ENCODE peak calls at places on chromosomes 7 and 10, in six cellular contexts. Q, A, E, L, B and H are unnamed samples.

GRCh38 chr10:93080350-93081046 is 6.8 kb downstream of the CYP26A1 start:
- DNase-seq in E (peak; percentile 75), B (peak; percentile 80), Q (peak; percentile 48), A (peak; percentile 18), L (peak; percentile 66), H (peak; percentile 66)

GRCh38 chr10:3102721-3103410 is 35.5 kb downstream of the PFKP start:
- DNase-seq in A (no peak), B (no peak), E (no peak), Q (peak; percentile 28), L (no peak), H (peak; percentile 39)

GRCh38 chr10:97765201-97765600 is 6.6 kb downstream of the SFRP5 start:
- DNase-seq in E (no peak), A (no peak), Q (no peak), B (no peak), L (no peak), H (no peak)

GRCh38 chr7:21884496-21884895 is 61.2 kb downstream of the CDCA7L start:
- DNase-seq in Q (peak; percentile 54), L (no peak), B (no peak), A (no peak), E (no peak), H (no peak)

GRCh38 chr7:34087892-34088891 is 182.9 kb downstream of the BMPER start:
- DNase-seq in E (peak; percentile 58), B (peak; percentile 80), Q (peak; percentile 43), A (peak; percentile 45), L (peak; percentile 68), H (peak; percentile 61)

GRCh38 chr7:81457858-81458522 is 311.9 kb downstream of the HGF start:
- DNase-seq in A (peak; percentile 13), Q (peak; percentile 72), B (peak; percentile 20), E (peak; percentile 70), L (no peak), H (peak; percentile 77)

GRCh38 chr7:77368974-77369373 is 47.2 kb downstream of the GSAP start:
- DNase-seq in B (no peak), L (no peak), E (no peak), A (peak; percentile 4), Q (peak; percentile 41), H (no peak)

GRCh38 chr10:59880976-59881510 is 25.3 kb downstream of the CCDC6 start:
- DNase-seq in L (no peak), B (no peak), E (no peak), Q (no peak), A (no peak), H (no peak)

GRCh38 chr7:7639847-7640220 is 718 bp upstream of the UMAD1 start:
- DNase-seq in A (no peak), E (peak; percentile 46), L (no peak), B (no peak), Q (peak; percentile 22), H (peak; percentile 64)

DNA sequence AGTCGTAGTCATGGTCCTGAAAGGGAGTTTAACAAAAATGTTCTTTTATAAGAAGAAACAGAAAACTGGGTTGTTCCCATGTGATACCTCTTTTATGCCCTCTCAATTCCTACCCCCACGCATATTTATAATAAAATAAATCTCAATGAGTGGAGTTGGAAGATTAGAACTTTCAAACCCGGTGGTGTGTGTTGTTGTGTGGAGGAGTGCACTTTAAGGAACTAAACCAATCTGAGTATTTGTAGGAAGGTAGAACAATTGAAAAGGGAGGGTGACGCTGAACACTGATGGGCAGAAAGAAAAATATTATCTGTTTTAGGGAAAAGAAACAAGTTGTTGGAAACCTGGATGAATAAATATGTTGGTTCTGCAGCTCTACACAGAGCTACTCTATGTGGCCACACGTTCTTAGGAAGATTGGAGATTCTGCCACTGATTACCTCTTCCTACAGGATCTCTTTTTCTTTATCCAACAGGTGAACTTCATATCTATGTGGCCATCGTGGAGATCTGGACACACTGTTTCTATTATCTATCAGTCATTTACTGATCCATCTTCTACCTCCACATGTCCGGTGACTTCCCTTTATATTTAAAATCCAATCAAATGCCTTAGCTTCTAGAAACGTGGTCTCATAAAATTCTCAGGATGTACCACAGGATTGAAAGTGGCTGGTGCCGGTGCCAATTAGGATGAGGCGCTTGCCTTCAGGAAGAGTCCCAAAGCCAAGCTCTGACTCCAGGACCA is 13.0 kb upstream of the GATA3 start:
- DNase-seq in Q (no peak), L (no peak), E (no peak), B (no peak), A (no peak), H (no peak)
- TF ChIP-seq EZH2 in Q (no peak), L (peak; percentile 54), E (peak; percentile 93), B (peak; percentile 91), A (no peak), H (no peak)

GRCh38 chr10:81082621-81083376 is 545.1 kb downstream of the SH2D4B start:
- DNase-seq in L (no peak), E (no peak), A (no peak), Q (no peak), B (peak; percentile 1), H (no peak)
- TF ChIP-seq EZH2phosphoT487 in L (no peak), E (no peak), A (no peak), Q (no peak), B (no peak), H (no peak)

GRCh38 chr7:136869991-136870798 is 1.7 kb downstream of the CHRM2 start:
- DNase-seq in Q (no peak), L (peak; percentile 48), E (peak; percentile 8), B (peak; percentile 49), A (no peak), H (peak; percentile 46)
- H3K4me2 ChIP-seq in Q (no peak overlapping the region), L (peak overlapping the region; percentile 86), E (peak overlapping the region; percentile 93), B (peak overlapping the region; percentile 95), A (no peak overlapping the region), H (peak overlapping the region; percentile 93)

DNA sequence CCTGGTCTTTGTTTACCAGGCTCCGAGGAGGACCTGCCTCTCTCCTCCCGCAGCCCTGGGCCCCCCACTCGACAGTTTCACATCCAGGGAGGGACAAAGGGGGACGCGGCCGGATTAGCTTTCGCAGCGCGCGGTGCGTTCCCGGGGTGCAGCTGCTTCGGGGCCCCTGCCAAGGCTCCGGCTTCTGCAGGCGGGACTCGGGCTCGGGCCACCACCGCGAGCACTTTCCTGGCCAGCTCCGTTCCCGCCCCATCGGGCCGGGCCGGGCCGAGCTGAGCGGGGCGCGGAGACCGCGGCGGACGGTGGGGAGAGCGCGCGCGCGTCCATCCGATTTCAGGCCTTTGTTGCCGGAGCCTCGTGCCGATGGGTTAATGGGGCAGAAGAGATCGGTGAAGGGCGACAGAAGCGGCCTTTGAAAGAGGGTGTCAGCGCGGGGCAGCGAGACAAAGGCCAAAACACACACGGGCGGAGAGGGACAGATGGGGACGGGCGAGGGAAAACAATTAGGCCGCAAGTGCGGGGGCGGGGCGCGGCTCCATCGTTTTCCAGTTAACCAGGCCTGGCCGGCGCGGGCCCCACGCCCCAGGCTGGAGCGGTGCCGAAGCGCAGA is 8.5 kb upstream of the UNCX start:
- DNase-seq in E (no peak), Q (no peak), L (peak; percentile 93), A (no peak), B (peak; percentile 71), H (peak; percentile 35)
- TF ChIP-seq EZH2 in E (peak; percentile 96), Q (no peak), L (peak; percentile 93), A (no peak), B (peak; percentile 86), H (peak; percentile 71)

DNA sequence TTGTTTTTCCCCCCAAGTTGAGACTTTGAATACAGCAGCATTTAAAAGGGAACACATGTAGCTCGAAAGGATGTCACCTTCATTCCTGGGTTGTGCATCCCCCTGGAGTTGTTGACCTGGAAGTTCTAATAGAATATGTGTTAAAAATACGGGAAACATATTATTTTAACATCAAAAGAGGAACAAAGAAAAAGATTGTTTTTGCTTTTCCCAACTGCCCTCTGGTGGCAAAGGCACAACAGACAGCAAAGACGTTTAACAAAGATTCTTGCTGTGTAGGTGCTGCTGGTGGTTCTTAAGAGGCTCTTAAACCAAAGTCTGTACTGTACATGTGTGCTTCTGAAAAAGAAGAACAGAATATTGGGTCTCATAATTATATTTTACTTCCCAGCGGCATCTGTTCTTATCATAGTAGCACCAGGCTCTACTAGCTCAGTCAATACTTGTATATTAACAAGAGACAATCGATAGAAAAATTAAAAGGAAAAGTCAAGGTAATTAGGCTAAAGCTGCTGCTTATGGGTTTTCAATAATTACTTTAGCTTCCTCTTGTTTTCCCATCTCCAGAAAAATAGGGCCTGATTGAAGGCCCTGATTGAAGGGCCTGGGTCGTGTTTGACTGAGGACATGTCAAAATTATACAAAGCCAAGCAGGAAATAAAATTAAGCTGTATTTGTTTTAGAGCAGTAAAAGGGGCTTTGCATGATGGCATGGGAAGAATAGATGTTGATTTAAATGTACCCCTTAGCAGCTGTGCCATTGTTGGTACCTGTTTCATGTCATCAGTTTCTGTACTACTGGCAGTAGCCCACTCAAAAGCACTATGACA is 384.2 kb upstream of the LRGUK start:
- DNase-seq in A (no peak), Q (peak; percentile 42), E (peak; percentile 12), B (peak; percentile 59), L (peak; percentile 18), H (peak; percentile 57)
- TF ChIP-seq EZH2phosphoT487 in A (no peak), Q (no peak), E (no peak), B (no peak), L (no peak), H (no peak)

GRCh38 chr10:11245095-11245479 is 227.4 kb downstream of the CELF2 start:
- DNase-seq in Q (no peak), L (no peak), B (no peak), A (no peak), E (no peak), H (no peak)
- H3K4me2 ChIP-seq in Q (no peak overlapping the region), L (no peak overlapping the region), B (no peak overlapping the region), A (no peak overlapping the region), E (no peak overlapping the region), H (no peak overlapping the region)

DNA sequence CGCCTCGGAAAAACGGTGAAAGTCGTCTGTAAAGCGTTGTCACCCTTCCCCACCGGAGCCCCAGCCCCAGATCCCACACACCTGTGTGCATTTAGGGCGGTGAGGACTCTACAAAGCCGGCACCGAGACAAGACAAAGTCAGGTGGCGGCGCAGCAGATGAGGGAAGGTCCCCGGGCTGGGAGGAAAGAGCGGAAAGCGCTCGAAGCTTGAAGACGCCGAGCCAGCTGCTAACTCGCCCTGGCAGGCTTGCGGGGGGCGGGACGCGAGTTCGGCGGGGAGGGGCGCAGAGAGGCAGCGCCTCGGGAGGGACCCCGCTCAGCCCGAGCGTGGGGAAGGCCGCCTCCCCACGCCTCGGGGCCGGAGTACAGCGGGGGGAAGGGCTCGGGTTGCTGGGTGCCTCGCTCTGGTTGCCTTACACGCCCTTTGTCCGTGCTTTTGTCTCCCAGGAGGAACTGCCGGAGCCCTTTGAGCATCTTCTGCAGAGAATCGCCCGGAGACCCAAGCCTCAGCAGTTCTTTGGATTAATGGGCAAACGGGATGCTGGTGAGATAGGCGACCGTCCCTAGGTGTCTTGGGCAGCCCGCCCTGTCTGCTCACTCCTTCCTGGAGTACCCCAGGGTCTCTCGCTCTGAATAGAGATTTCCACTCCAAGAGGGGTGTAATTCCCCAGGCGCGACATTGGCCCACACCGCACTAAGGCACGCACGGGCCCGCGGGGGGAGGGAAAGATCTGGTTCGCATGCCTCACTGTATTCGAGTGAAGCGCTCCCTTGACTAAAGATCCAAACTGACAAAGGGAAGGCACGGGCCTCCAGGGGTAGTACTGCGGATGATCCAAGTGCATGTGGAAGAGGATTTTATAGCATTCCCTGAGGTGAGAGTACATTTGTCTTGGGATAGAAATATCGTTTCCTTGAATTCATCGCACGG is 1.7 kb downstream of the TAC1 start:
- DNase-seq in B (peak; percentile 75), Q (no peak), E (peak; percentile 19), L (peak; percentile 76), A (no peak), H (peak; percentile 10)
- TF ChIP-seq EZH2 in B (peak; percentile 68), Q (no peak), E (peak; percentile 61), L (peak; percentile 88), A (no peak), H (no peak)